ENCODE peak calls at places on chromosomes 5 and 9, in seven cellular contexts. Q is esophagus squamous epithelium, N is A549, C is transverse colon, W is tibial nerve, L is GM12891, I is adrenal gland. F is an unnamed sample.

GRCh38 chr9:73689091-73689870 is 537.6 kb downstream of the ANXA1 start:
- DNase-seq in Q (no peak), N (no peak), C (no peak), W (no peak), L (no peak), I (no peak), F (no peak)

GRCh38 chr9:115998661-115999060 is 154.9 kb upstream of the PAPPA start:
- DNase-seq in Q (no peak), N (no peak), C (no peak), W (no peak), L (no peak), I (no peak), F (no peak)

GRCh38 chr9:125594211-125594610 is 112.8 kb downstream of the MAPKAP1 start:
- DNase-seq in Q (no peak), N (no peak), C (no peak), W (no peak), L (no peak), I (no peak), F (no peak)

GRCh38 chr9:20606637-20607036 is 15.7 kb downstream of the MLLT3 start:
- DNase-seq in Q (no peak), N (peak; percentile 24), C (no peak), W (no peak), L (no peak), I (no peak), F (no peak)

GRCh38 chr9:69047331-69047730 is 11.8 kb downstream of the FXN start:
- DNase-seq in Q (no peak), N (no peak), C (no peak), W (no peak), L (no peak), I (no peak), F (no peak)

GRCh38 chr5:43663916-43664315 is 60.9 kb downstream of the NNT start:
- DNase-seq in Q (no peak), N (no peak), C (no peak), W (no peak), L (no peak), I (no peak), F (no peak)

GRCh38 chr9:87640385-87640795 is 85.5 kb upstream of the CTSL start:
- DNase-seq in Q (no peak), N (no peak), C (no peak), W (no peak), L (no peak), I (no peak), F (no peak)

GRCh38 chr9:79489241-79490000 is 82.3 kb upstream of the TLE4 start:
- DNase-seq in Q (no peak), N (peak; percentile 81), C (peak; percentile 20), W (peak; percentile 44), L (no peak), I (no peak), F (peak; percentile 44)

GRCh38 chr5:102802704-102803458 is 47.8 kb downstream of the PAM start:
- DNase-seq in Q (no peak), N (no peak), C (no peak), W (no peak), L (no peak), I (no peak), F (no peak)

GRCh38 chr5:33297760-33298216 is 143.0 kb upstream of the TARS1 start:
- DNase-seq in Q (no peak), N (peak; percentile 11), C (no peak), W (no peak), L (no peak), I (no peak), F (no peak)

GRCh38 chr5:132976852-132977251 is 13.4 kb upstream of the AFF4 start:
- DNase-seq in Q (no peak), N (no peak), C (no peak), W (no peak), L (no peak), I (no peak), F (no peak)

GRCh38 chr5:28344803-28345433 is 1306.5 kb upstream of the CDH9 start:
- DNase-seq in Q (no peak), N (peak; percentile 45), C (no peak), W (no peak), L (no peak), I (no peak), F (peak; percentile 3)

GRCh38 chr5:78295035-78295961 is 800 bp upstream of the AP3B1 start:
- DNase-seq in Q (no peak), N (peak; percentile 42), C (peak; percentile 58), W (peak; percentile 8), L (peak; percentile 20), I (peak; percentile 44), F (peak; percentile 19)

GRCh38 chr5:122921826-122922225 is 76.4 kb downstream of the SNX24 start:
- DNase-seq in Q (no peak), N (no peak), C (no peak), W (no peak), L (no peak), I (no peak), F (no peak)

GRCh38 chr9:30078195-30078594 is 2306.2 kb upstream of the ACO1 start:
- DNase-seq in Q (no peak), N (no peak), C (no peak), W (no peak), L (no peak), I (no peak), F (no peak)

GRCh38 chr5:56585466-56585865 is 229.9 kb upstream of the MAP3K1 start:
- DNase-seq in Q (no peak), N (no peak), C (no peak), W (no peak), L (no peak), I (no peak), F (no peak)

GRCh38 chr5:134551891-134552290 is 26.4 kb downstream of the JADE2 start:
- DNase-seq in Q (no peak), N (no peak), C (no peak), W (no peak), L (no peak), I (no peak), F (no peak)

GRCh38 chr5:14250094-14250777 is 107.1 kb downstream of the TRIO start:
- DNase-seq in Q (no peak), N (peak; percentile 33), C (peak; percentile 52), W (peak; percentile 52), L (no peak), I (peak; percentile 65), F (no peak)

GRCh38 chr5:81191726-81192125 is 41.4 kb upstream of the CKMT2 start:
- DNase-seq in Q (no peak), N (no peak), C (no peak), W (no peak), L (no peak), I (no peak), F (no peak)

GRCh38 chr5:136192015-136192525 is 892 bp downstream of the SMIM32 start:
- DNase-seq in Q (no peak), N (no peak), C (no peak), W (no peak), L (no peak), I (no peak), F (no peak)

GRCh38 chr5:79263290-79263689 is 27.4 kb downstream of the JMY start:
- DNase-seq in Q (no peak), N (no peak), C (no peak), W (no peak), L (no peak), I (no peak), F (no peak)

GRCh38 chr9:113600871-113601545 is 137.5 kb downstream of the RGS3 start:
- DNase-seq in Q (no peak), N (no peak), C (no peak), W (no peak), L (no peak), I (no peak), F (no peak)

GRCh38 chr9:19122490-19123042 is 4.7 kb downstream of the PLIN2 start:
- DNase-seq in Q (no peak), N (no peak), C (no peak), W (no peak), L (no peak), I (no peak), F (no peak)
- TF ChIP-seq POLR2A in Q (no peak), N (no peak), C (no peak), W (no peak), L (no peak), I (no peak), F (no peak)

GRCh38 chr9:136361757-136362449 is 1.6 kb downstream of the DNLZ start:
- DNase-seq in Q (no peak), N (no peak), C (no peak), W (peak; percentile 30), L (no peak), I (no peak), F (no peak)

GRCh38 chr9:136362450-136362784 is 1.1 kb downstream of the DNLZ start:
- DNase-seq in Q (no peak), N (no peak), C (no peak), W (no peak), L (no peak), I (no peak), F (no peak)

GRCh38 chr9:136363606-136364368 is at the start of gene DNLZ:
- DNase-seq in Q (no peak), N (peak; percentile 87), C (peak; percentile 89), W (peak; percentile 75), L (peak; percentile 100), I (peak; percentile 87), F (peak; percentile 98)

GRCh38 chr9:136364369-136364748 is 815 bp upstream of the DNLZ start:
- DNase-seq in Q (no peak), N (no peak), C (no peak), W (no peak), L (no peak), I (no peak), F (no peak)

GRCh38 chr9:136363106-136363605 is 388 bp downstream of the DNLZ start:
- DNase-seq in Q (peak; percentile 69), N (peak; percentile 95), C (peak; percentile 98), W (peak; percentile 93), L (peak; percentile 100), I (peak; percentile 98), F (peak; percentile 100)
- TF ChIP-seq POLR2A in Q (peak; percentile 82), N (peak; percentile 76), C (peak; percentile 79), W (peak; percentile 72), L (peak; percentile 65), I (peak; percentile 77), F (no peak)

GRCh38 chr9:31601666-31602065 is 782.8 kb upstream of the ACO1 start:
- DNase-seq in Q (no peak), N (no peak), C (no peak), W (no peak), L (no peak), I (no peak), F (no peak)

GRCh38 chr9:31606678-31607077 is 777.8 kb upstream of the ACO1 start:
- DNase-seq in Q (no peak), N (no peak), C (no peak), W (no peak), L (no peak), I (no peak), F (no peak)

GRCh38 chr9:31605164-31605563 is 779.3 kb upstream of the ACO1 start:
- DNase-seq in Q (no peak), N (no peak), C (no peak), W (no peak), L (no peak), I (no peak), F (no peak)

GRCh38 chr9:31608413-31608812 is 776.0 kb upstream of the ACO1 start:
- DNase-seq in Q (no peak), N (no peak), C (no peak), W (no peak), L (no peak), I (no peak), F (no peak)

GRCh38 chr9:31604516-31604915 is 779.9 kb upstream of the ACO1 start:
- DNase-seq in Q (no peak), N (no peak), C (no peak), W (no peak), L (no peak), I (no peak), F (no peak)
- TF ChIP-seq POLR2A in Q (no peak), N (no peak), C (no peak), W (no peak), L (no peak), I (no peak), F (no peak)

GRCh38 chr9:27573699-27574265 is 501 bp upstream of the C9orf72 start:
- DNase-seq in Q (peak; percentile 96), N (peak; percentile 99), C (peak; percentile 98), W (peak; percentile 99), L (peak; percentile 49), I (peak; percentile 99), F (peak; percentile 86)
- TF ChIP-seq POLR2A in Q (peak; percentile 84), N (no peak), C (peak; percentile 87), W (peak; percentile 53), L (peak; percentile 61), I (peak; percentile 90), F (no peak)

F was measured in H54.